ENCODE peak calls at places on chromosomes 7 and 10, in eight cellular contexts. T is cardiac muscle cell, B is AG04450, G is left ventricle myocardium inferior, Q is neuronal stem cell, Z is colonic mucosa, J is IMR-90, N is stomach. P is an unnamed sample. For H3K9me3, the result is how much of the 10 kb centered on the place peaks cover.

GRCh38 chr7:22561895-22562593 is 62.1 kb upstream of the STEAP1B start:
- DNase-seq in Q (no peak), N (no peak), G (no peak), T (peak), Z (no peak), B (no peak), J (peak), P (no peak)

GRCh38 chr7:50209461-50210161 is 94.9 kb upstream of the IKZF1 start:
- DNase-seq in J (no peak), G (no peak), Z (no peak), B (no peak), T (no peak), Q (no peak), N (no peak), P (no peak)

GRCh38 chr10:96380821-96381220 is 22.0 kb upstream of the OPALIN start:
- DNase-seq in B (no peak), N (no peak), J (no peak), T (no peak), Q (no peak), G (no peak), Z (no peak), P (no peak)

GRCh38 chr10:86047588-86047987 is 319.0 kb downstream of the GRID1 start:
- DNase-seq in B (no peak), Z (no peak), J (no peak), Q (no peak), G (no peak), N (no peak), T (no peak), P (no peak)

GRCh38 chr10:113576853-113577252 is 24.0 kb downstream of the HABP2 start:
- DNase-seq in Q (peak), J (peak), G (no peak), Z (no peak), B (no peak), T (peak), N (no peak), P (no peak)

GRCh38 chr10:76329891-76330575 is 898.6 kb downstream of the LRMDA start:
- DNase-seq in T (no peak), G (no peak), J (peak), B (no peak), Z (no peak), N (no peak), Q (no peak), P (no peak)

GRCh38 chr10:1115262-1115955 is 59.2 kb downstream of the WDR37 start:
- DNase-seq in J (no peak), Q (no peak), N (peak), G (no peak), T (no peak), B (no peak), Z (peak), P (no peak)

GRCh38 chr10:124003481-124004371 is 89.7 kb downstream of the CHST15 start:
- DNase-seq in B (no peak), T (no peak), J (no peak), G (no peak), Q (no peak), Z (peak), N (peak), P (no peak)

GRCh38 chr10:118922226-118922625 is 107.3 kb upstream of the NANOS1 start:
- DNase-seq in N (no peak), G (no peak), T (no peak), J (no peak), B (no peak), Z (peak), Q (no peak), P (no peak)

GRCh38 chr7:19519443-19519977 is 189.3 kb downstream of the POLR1F start:
- DNase-seq in J (no peak), G (peak), Q (no peak), N (no peak), Z (no peak), B (no peak), T (peak), P (no peak)

GRCh38 chr10:96863922-96864543 is 31.9 kb downstream of the LCOR start:
- DNase-seq in T (peak), Q (no peak), J (peak), B (no peak), G (no peak), N (no peak), Z (no peak), P (no peak)

GRCh38 chr10:74987339-74988054 is 124.0 kb upstream of the SAMD8 start:
- DNase-seq in N (no peak), J (no peak), B (no peak), T (peak), Z (no peak), G (no peak), Q (no peak), P (no peak)

GRCh38 chr10:93180402-93181040 is 106.8 kb downstream of the CYP26A1 start:
- DNase-seq in B (no peak), T (peak), Q (no peak), J (peak), N (no peak), Z (peak), G (peak), P (no peak)

GRCh38 chr7:108290344-108291134 is 160.4 kb upstream of the LAMB4 start:
- DNase-seq in N (no peak), T (peak), J (no peak), Z (no peak), B (no peak), Q (no peak), G (no peak), P (no peak)

GRCh38 chr10:97450828-97451227 is 4.9 kb downstream of the ZDHHC16 start:
- DNase-seq in G (no peak), Q (no peak), B (no peak), J (no peak), Z (no peak), N (no peak), T (no peak), P (no peak)

GRCh38 chr10:44857363-44858016 is 53.6 kb upstream of the TMEM72 start:
- DNase-seq in N (peak), Z (peak), J (peak), G (peak), T (peak), B (peak), Q (peak), P (peak)

GRCh38 chr7:333399-333776 is 43.4 kb downstream of the FOXL3 start:
- DNase-seq in Q (peak), G (peak), J (no peak), B (no peak), N (no peak), T (peak), Z (peak), P (no peak)

GRCh38 chr10:80268266-80268665 is 21.2 kb downstream of the MAT1A start:
- DNase-seq in B (no peak), N (no peak), J (no peak), Q (no peak), G (no peak), Z (no peak), T (no peak), P (no peak)

DNA sequence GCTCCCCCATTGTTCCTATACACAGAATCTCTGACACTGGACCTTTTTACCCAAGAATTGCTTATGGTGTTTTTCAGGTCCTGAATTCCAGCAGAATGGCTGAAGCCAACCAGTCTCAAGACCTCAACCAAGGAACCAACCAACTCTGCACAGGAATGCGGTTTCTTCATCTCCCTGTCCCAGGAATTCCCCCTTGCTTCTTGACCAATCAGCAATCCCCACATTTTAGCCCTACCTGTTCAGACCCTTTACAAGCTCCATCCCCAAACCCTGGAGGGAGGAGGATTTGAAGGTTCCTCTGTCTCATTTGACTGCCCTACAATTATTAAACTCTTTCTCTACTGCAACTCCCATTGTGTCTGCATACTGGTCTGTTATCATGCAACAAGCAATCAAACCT is 35.5 kb downstream of the HIBADH start:
- DNase-seq in T (no peak), J (no peak), B (no peak), G (no peak), N (no peak), Z (no peak), Q (no peak), P (no peak)
- H3K9me3 ChIP-seq in T (under half), J (under half), B (under half), G (under half), N (under half), Z (under half), Q (under half), P (under half)

GRCh38 chr7:158576050-158576762 is 11.4 kb downstream of the PTPRN2 start:
- DNase-seq in J (no peak), T (no peak), Q (no peak), G (no peak), N (peak), B (no peak), Z (no peak), P (no peak)
- H3K9me3 ChIP-seq in J (under half), T (under half), Q (under half), G (under half), N (under half), B (under half), Z (under half), P (under half)

GRCh38 chr10:107341281-107341680 is 176.8 kb upstream of the SORCS1 start:
- DNase-seq in Z (no peak), B (no peak), G (no peak), J (no peak), Q (no peak), N (no peak), T (no peak), P (no peak)
- H3K9me3 ChIP-seq in Z (under half), B (under half), G (under half), J (under half), Q (under half), N (under half), T (under half), P (under half)

DNA sequence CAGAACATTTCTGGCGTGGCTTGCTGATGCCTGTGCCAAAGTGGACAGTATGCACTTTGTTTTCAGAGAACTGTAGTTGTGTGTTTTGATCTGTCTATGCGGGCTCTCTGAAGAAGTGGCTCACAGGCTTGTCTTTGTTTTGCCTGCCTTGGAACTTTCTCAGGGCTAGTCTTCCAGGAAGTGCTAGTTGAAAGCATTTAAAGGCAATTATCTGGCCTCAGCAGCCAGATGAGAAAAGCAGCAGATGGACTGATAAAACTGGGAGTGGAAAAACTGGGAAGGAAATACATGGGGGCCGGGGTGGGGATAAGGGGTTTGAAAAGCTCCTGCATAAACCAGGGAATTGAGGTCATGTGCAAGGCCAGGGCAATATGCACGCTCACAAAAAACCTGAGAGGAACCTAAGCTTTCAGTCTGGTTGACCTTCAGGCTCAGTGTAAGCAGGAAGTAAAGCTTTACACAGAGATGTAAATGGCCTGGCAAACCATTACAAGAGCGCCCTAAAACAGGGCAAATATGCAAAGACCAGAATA is 94.5 kb downstream of the ZNF33B start:
- DNase-seq in N (no peak), Z (no peak), B (no peak), G (no peak), Q (no peak), T (no peak), J (no peak), P (no peak)
- H3K9me3 ChIP-seq in N (under half), Z (under half), B (under half), G (half or more), Q (under half), T (under half), J (under half), P (under half)

GRCh38 chr10:33163941-33164824 is 170.3 kb downstream of the NRP1 start:
- DNase-seq in B (no peak), T (peak), Z (no peak), N (no peak), Q (no peak), G (no peak), J (no peak), P (no peak)
- H3K9me3 ChIP-seq in B (under half), T (under half), Z (under half), N (under half), Q (under half), G (under half), J (under half), P (under half)

GRCh38 chr10:38050212-38050611 is 39.7 kb downstream of the ZNF33A start:
- DNase-seq in T (no peak), Q (no peak), G (no peak), Z (no peak), J (no peak), B (no peak), N (no peak), P (no peak)

DNA sequence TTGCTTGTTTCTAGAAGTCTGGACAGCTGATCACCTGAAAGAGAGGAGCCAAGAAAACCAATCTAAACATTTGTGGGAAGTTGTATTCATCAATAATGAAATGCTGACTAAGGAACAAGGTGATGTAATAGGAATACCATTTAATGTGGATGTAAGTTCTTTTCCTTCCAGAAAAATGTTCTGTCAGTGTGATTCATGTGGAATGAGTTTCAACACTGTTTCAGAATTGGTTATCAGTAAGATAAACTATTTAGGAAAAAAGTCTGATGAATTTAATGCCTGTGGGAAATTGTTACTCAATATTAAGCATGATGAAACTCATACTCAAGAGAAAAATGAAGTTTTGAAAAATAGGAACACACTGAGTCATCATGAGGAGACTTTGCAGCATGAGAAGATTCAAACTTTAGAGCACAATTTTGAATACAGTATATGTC is 39.8 kb upstream of the ZNF37A start:
- DNase-seq in T (peak), J (peak), Z (no peak), B (peak), N (no peak), Q (no peak), G (no peak), P (no peak)
- H3K9me3 ChIP-seq in T (under half), J (under half), Z (under half), B (under half), N (under half), Q (under half), G (half or more), P (half or more)

DNA sequence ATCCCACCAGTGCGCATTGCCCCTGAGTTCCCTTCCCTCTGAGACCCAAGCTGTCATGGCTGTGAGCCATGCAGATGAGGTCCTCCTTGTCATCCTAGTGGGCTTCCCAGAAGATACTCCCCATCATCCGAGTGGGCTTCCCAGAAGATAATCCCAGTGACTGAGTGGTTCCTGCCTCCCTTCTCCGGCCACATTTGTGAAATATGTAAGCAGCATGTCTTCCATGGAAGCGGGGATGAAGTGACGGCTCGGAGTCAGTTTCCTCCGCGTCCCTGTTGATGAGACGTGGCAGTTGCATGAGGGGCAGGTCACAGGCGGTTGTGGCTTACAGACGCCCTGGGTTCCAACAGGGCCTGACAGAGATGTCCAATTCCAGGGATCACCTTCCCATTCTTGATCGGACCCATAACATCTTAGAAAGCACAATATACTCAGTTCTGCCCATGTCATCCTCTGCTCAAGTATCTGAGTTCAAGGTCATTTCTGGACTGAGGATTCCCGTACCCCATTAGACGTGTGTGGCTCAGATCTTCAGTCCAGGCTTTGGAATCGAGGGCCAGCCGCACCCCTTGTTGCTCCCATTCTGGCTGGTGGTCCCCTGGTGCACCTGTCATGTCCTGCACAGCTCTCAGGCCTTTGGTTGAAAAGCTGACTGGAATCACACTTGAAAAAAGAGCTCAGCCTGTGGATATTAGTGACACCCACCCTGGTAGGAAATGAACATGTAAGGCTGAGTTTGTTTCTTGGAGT is 166.9 kb downstream of the PTPRN2 start:
- DNase-seq in Z (no peak), N (no peak), G (no peak), T (no peak), Q (no peak), J (no peak), B (no peak), P (no peak)
- H3K9me3 ChIP-seq in Z (under half), N (under half), G (under half), T (under half), Q (under half), J (half or more), B (half or more), P (under half)